ENCODE peak calls at places on chromosomes 7 and 10, in four cellular contexts. One of them, this sample, is unnamed.

GRCh38 chr10:101267336-101267735 is 38.1 kb upstream of the LBX1 start:
- DNase-seq in kidney: no peak
- DNase-seq in GM13977: no peak
- DNase-seq in kidney epithelial cell: no peak
- DNase-seq in this sample: no peak

GRCh38 chr10:66180651-66181318 is 745.1 kb upstream of the LRRTM3 start:
- DNase-seq in kidney: no peak
- DNase-seq in GM13977: peak
- DNase-seq in kidney epithelial cell: peak
- DNase-seq in this sample: peak

GRCh38 chr7:99079104-99079503 is 64.8 kb downstream of the SMURF1 start:
- DNase-seq in kidney: no peak
- DNase-seq in GM13977: peak
- DNase-seq in kidney epithelial cell: no peak
- DNase-seq in this sample: peak

GRCh38 chr7:95209778-95210177 is 114.6 kb downstream of the PON1 start:
- DNase-seq in kidney: no peak
- DNase-seq in GM13977: no peak
- DNase-seq in kidney epithelial cell: no peak
- DNase-seq in this sample: no peak

GRCh38 chr7:19107392-19108147 is 9.9 kb downstream of the TWIST1 start:
- DNase-seq in kidney: no peak
- DNase-seq in GM13977: no peak
- DNase-seq in kidney epithelial cell: no peak
- DNase-seq in this sample: peak

GRCh38 chr10:46559231-46559671 is 2.8 kb upstream of the GPRIN2 start:
- DNase-seq in kidney: peak
- DNase-seq in GM13977: no peak
- DNase-seq in kidney epithelial cell: no peak
- DNase-seq in this sample: no peak

GRCh38 chr10:9158675-9159074 is 1104.2 kb downstream of the GATA3 start:
- DNase-seq in kidney: no peak
- DNase-seq in GM13977: no peak
- DNase-seq in kidney epithelial cell: no peak
- DNase-seq in this sample: no peak

GRCh38 chr7:37354661-37355131 is 94.0 kb downstream of the ELMO1 start:
- DNase-seq in kidney: peak
- DNase-seq in GM13977: no peak
- DNase-seq in kidney epithelial cell: peak
- DNase-seq in this sample: no peak

GRCh38 chr10:78461333-78461732 is 427.7 kb downstream of the RPS24 start:
- DNase-seq in kidney: no peak
- DNase-seq in GM13977: no peak
- DNase-seq in kidney epithelial cell: no peak
- DNase-seq in this sample: no peak

GRCh38 chr7:117718116-117718515 is 155.1 kb downstream of the CTTNBP2 start:
- DNase-seq in kidney: no peak
- DNase-seq in GM13977: no peak
- DNase-seq in kidney epithelial cell: no peak
- DNase-seq in this sample: no peak

GRCh38 chr7:40848541-40849221 is 713.9 kb downstream of the SUGCT start:
- DNase-seq in kidney: no peak
- DNase-seq in GM13977: no peak
- DNase-seq in kidney epithelial cell: no peak
- DNase-seq in this sample: no peak

GRCh38 chr7:155893664-155894063 is 81.4 kb upstream of the SHH start:
- DNase-seq in kidney: no peak
- DNase-seq in GM13977: no peak
- DNase-seq in kidney epithelial cell: no peak
- DNase-seq in this sample: no peak

GRCh38 chr7:130956417-130957139 is 222.6 kb upstream of the KLF14 start:
- DNase-seq in kidney: no peak
- DNase-seq in GM13977: no peak
- DNase-seq in kidney epithelial cell: no peak
- DNase-seq in this sample: no peak

GRCh38 chr10:34814228-34815173 is 595 bp downstream of the PARD3 start:
- DNase-seq in kidney: peak
- DNase-seq in GM13977: peak
- DNase-seq in kidney epithelial cell: no peak
- DNase-seq in this sample: peak

GRCh38 chr10:112375721-112376577 is 2.0 kb downstream of the ACSL5 start:
- DNase-seq in kidney: peak
- DNase-seq in GM13977: peak
- DNase-seq in kidney epithelial cell: no peak
- DNase-seq in this sample: no peak

GRCh38 chr7:106358103-106358663 is 73.4 kb upstream of the NAMPT start:
- DNase-seq in kidney: no peak
- DNase-seq in GM13977: no peak
- DNase-seq in kidney epithelial cell: peak
- DNase-seq in this sample: no peak

GRCh38 chr7:5332579-5332978 is 49.8 kb downstream of the SLC29A4 start:
- DNase-seq in kidney: peak
- DNase-seq in GM13977: no peak
- DNase-seq in kidney epithelial cell: no peak
- DNase-seq in this sample: no peak

GRCh38 chr10:26938578-26938977 is 77.8 kb upstream of the ABI1 start:
- DNase-seq in kidney: no peak
- DNase-seq in GM13977: no peak
- DNase-seq in kidney epithelial cell: no peak
- DNase-seq in this sample: no peak

GRCh38 chr10:97726636-97727178 is 10.2 kb upstream of the ZFYVE27 start:
- DNase-seq in kidney: no peak
- DNase-seq in GM13977: no peak
- DNase-seq in kidney epithelial cell: no peak
- DNase-seq in this sample: no peak

GRCh38 chr10:127999291-127999690 is 92.4 kb downstream of the PTPRE start:
- DNase-seq in kidney: no peak
- DNase-seq in GM13977: no peak
- DNase-seq in kidney epithelial cell: no peak
- DNase-seq in this sample: no peak

GRCh38 chr7:21059069-21059468 is 272.4 kb upstream of the SP8 start:
- DNase-seq in kidney: no peak
- DNase-seq in GM13977: no peak
- DNase-seq in kidney epithelial cell: no peak
- DNase-seq in this sample: no peak

GRCh38 chr7:30772984-30773383 is 1.8 kb downstream of the MINDY4 start:
- DNase-seq in kidney: no peak
- DNase-seq in GM13977: no peak
- DNase-seq in kidney epithelial cell: no peak
- DNase-seq in this sample: no peak

GRCh38 chr7:13414661-13415105 is 574.8 kb downstream of the ETV1 start:
- DNase-seq in kidney: no peak
- DNase-seq in GM13977: no peak
- DNase-seq in kidney epithelial cell: peak
- DNase-seq in this sample: no peak

GRCh38 chr7:15686209-15686956 is at the start of gene MEOX2:
- DNase-seq in kidney: peak
- DNase-seq in GM13977: peak
- DNase-seq in kidney epithelial cell: no peak
- DNase-seq in this sample: no peak

GRCh38 chr7:123673752-123674398 is 18.2 kb downstream of the LMOD2 start:
- DNase-seq in kidney: no peak
- DNase-seq in GM13977: no peak
- DNase-seq in kidney epithelial cell: no peak
- DNase-seq in this sample: no peak

GRCh38 chr10:49605177-49605938 is 4.8 kb upstream of the SLC18A3 start:
- DNase-seq in kidney: no peak
- DNase-seq in GM13977: no peak
- DNase-seq in kidney epithelial cell: no peak
- DNase-seq in this sample: peak

GRCh38 chr10:49601857-49602256 is 8.3 kb upstream of the SLC18A3 start:
- DNase-seq in kidney: no peak
- DNase-seq in GM13977: no peak
- DNase-seq in kidney epithelial cell: no peak
- DNase-seq in this sample: no peak

GRCh38 chr7:149856583-149856982 is 17.2 kb upstream of the ATP6V0E2 start:
- DNase-seq in kidney: no peak
- DNase-seq in GM13977: no peak
- DNase-seq in kidney epithelial cell: no peak
- DNase-seq in this sample: no peak

GRCh38 chr7:157250605-157251228 is 86.1 kb upstream of the DNAJB6 start:
- DNase-seq in kidney: no peak
- DNase-seq in GM13977: peak
- DNase-seq in kidney epithelial cell: no peak
- DNase-seq in this sample: peak

GRCh38 chr10:31745612-31746376 is 182.8 kb downstream of the ARHGAP12 start:
- DNase-seq in kidney: no peak
- DNase-seq in GM13977: peak
- DNase-seq in kidney epithelial cell: peak
- DNase-seq in this sample: no peak

GRCh38 chr10:98353105-98353504 is 61.9 kb downstream of the PYROXD2 start:
- DNase-seq in kidney: no peak
- DNase-seq in GM13977: no peak
- DNase-seq in kidney epithelial cell: no peak
- DNase-seq in this sample: no peak

GRCh38 chr10:87090779-87091178 is 3.9 kb downstream of the GLUD1 start:
- DNase-seq in kidney: no peak
- DNase-seq in GM13977: no peak
- DNase-seq in kidney epithelial cell: no peak
- DNase-seq in this sample: no peak

GRCh38 chr7:80680159-80680903 is 41.9 kb downstream of the CD36 start:
- DNase-seq in kidney: no peak
- DNase-seq in GM13977: no peak
- DNase-seq in kidney epithelial cell: no peak
- DNase-seq in this sample: no peak

GRCh38 chr7:80676404-80676803 is 38.0 kb downstream of the CD36 start:
- DNase-seq in kidney: no peak
- DNase-seq in GM13977: no peak
- DNase-seq in kidney epithelial cell: no peak
- DNase-seq in this sample: no peak

GRCh38 chr7:80675090-80675489 is 36.6 kb downstream of the CD36 start:
- DNase-seq in kidney: no peak
- DNase-seq in GM13977: no peak
- DNase-seq in kidney epithelial cell: no peak
- DNase-seq in this sample: no peak

GRCh38 chr7:80678703-80679102 is 40.3 kb downstream of the CD36 start:
- DNase-seq in kidney: no peak
- DNase-seq in GM13977: no peak
- DNase-seq in kidney epithelial cell: no peak
- DNase-seq in this sample: no peak

DNA sequence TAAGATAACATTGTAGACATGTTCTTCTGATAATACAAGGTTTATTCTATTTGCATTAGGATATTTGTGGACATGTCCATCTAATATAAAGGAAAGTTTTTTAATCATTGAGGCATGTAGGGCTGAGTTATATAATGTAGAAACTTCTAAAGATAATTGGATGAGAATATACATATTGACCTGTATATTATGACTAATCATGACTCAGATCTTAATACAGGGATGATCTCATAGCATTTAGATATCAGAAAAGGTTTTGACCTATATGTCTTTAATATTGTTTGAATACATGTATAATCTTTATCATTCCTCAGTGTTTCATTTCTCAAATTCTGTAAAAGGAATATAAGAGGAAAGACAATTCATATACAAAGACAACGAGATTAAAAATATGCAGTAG is 39.2 kb downstream of the CD36 start:
- DNase-seq in kidney: no peak
- DNase-seq in GM13977: no peak
- DNase-seq in kidney epithelial cell: no peak
- DNase-seq in this sample: no peak
- TF ChIP-seq CTCF in kidney: no peak
- TF ChIP-seq CTCF in GM13977: no peak
- TF ChIP-seq CTCF in kidney epithelial cell: no peak
- TF ChIP-seq CTCF in this sample: no peak

DNA sequence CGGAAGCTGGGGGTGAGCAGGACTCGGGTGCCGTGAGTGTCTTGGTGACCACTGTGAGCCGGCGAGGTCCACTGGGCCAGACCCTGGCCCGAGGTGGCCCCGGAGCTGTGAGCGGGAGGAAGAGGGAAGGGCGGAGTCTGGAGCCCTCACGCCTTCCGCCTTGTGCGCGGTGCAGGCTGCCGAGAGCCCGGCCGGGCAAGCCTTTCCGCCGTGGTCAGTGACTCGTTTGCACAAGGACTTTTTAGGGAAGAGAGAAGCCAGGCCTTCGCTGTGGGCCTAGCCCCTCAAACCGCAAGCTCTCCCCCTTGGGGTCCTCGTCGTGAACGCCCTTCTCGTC is 40.9 kb upstream of the ZNF32 start:
- DNase-seq in kidney: peak
- DNase-seq in GM13977: peak
- DNase-seq in kidney epithelial cell: no peak
- DNase-seq in this sample: peak
- TF ChIP-seq CTCF in kidney: no peak
- TF ChIP-seq CTCF in GM13977: no peak
- TF ChIP-seq CTCF in kidney epithelial cell: no peak
- TF ChIP-seq CTCF in this sample: no peak

GRCh38 chr7:23106491-23106800 is 861 bp downstream of the KLHL7 start:
- DNase-seq in kidney: no peak
- DNase-seq in GM13977: peak
- DNase-seq in kidney epithelial cell: no peak
- DNase-seq in this sample: no peak

GRCh38 chr7:23105086-23105643 is 420 bp upstream of the KLHL7 start:
- DNase-seq in kidney: no peak
- DNase-seq in GM13977: peak
- DNase-seq in kidney epithelial cell: no peak
- DNase-seq in this sample: no peak

GRCh38 chr7:23106801-23107713 is 1.5 kb downstream of the KLHL7 start:
- DNase-seq in kidney: no peak
- DNase-seq in GM13977: no peak
- DNase-seq in kidney epithelial cell: no peak
- DNase-seq in this sample: no peak

GRCh38 chr7:23107781-23108180 is 2.2 kb downstream of the KLHL7 start:
- DNase-seq in kidney: no peak
- DNase-seq in GM13977: no peak
- DNase-seq in kidney epithelial cell: no peak
- DNase-seq in this sample: no peak

GRCh38 chr7:23105644-23106490 is at the start of gene KLHL7:
- DNase-seq in kidney: peak
- DNase-seq in GM13977: peak
- DNase-seq in kidney epithelial cell: peak
- DNase-seq in this sample: peak
- TF ChIP-seq CTCF in kidney: no peak
- TF ChIP-seq CTCF in GM13977: no peak
- TF ChIP-seq CTCF in kidney epithelial cell: peak
- TF ChIP-seq CTCF in this sample: peak

DNA sequence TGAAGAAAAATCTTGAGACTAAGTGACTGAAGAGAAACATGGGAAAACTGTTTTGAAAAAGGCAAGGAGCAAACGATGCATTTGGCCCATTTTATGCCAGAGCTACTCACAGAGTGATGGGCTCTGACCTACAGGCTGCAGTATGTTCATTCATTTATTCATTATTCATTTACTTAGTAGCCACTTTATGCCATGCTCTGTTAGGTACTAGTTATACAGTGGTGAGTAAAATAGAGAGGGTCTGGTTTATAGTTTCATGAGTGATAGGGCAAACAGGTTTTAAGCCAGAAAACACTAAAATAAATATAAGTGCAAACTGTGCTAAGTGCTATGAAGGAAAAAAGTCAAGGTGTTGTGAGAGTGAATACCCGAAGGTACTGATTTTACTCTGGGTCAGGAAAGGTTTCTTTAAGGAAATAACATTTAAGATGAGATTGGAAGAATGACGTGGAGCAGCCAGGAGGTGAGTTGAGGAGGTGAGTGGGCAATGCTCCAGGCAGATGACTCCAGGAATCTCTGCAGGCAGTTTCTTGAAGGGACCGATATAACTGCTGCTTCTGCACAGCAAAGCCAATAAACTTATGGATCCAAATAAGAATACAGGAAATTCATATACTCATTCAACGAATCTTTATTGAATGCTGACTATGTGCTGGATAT is 56.9 kb upstream of the FAM133B start:
- DNase-seq in kidney: no peak
- DNase-seq in GM13977: no peak
- DNase-seq in kidney epithelial cell: no peak
- DNase-seq in this sample: no peak
- TF ChIP-seq CTCF in kidney: no peak
- TF ChIP-seq CTCF in GM13977: no peak
- TF ChIP-seq CTCF in kidney epithelial cell: no peak
- TF ChIP-seq CTCF in this sample: no peak